ENCODE peak calls at places on chromosomes 11 and 22, in seven cellular contexts. T is kidney, Q is SK-N-SH, M is neural progenitor cell, G is IMR-90, A is Karpas-422, V is endothelial cell of umbilical vein. L is an unnamed sample.

GRCh38 chr11:65858354-65859133 is 564 bp upstream of the CFL1 start:
- DNase-seq in T (no peak), Q (no peak), M (no peak), G (no peak), A (no peak), V (no peak), L (no peak)

GRCh38 chr11:107651672-107652071 is 60.2 kb downstream of the SLN start:
- DNase-seq in T (no peak), Q (no peak), M (peak), G (no peak), A (no peak), V (no peak), L (peak)

GRCh38 chr11:77590194-77590591 is 440 bp downstream of the AQP11 start:
- DNase-seq in T (no peak), Q (no peak), M (peak), G (peak), A (no peak), V (no peak), L (peak)

GRCh38 chr11:61045271-61045670 is 57.0 kb upstream of the CD5 start:
- DNase-seq in T (no peak), Q (no peak), M (no peak), G (no peak), A (no peak), V (no peak), L (no peak)

GRCh38 chr22:47034076-47034808 is 271.8 kb downstream of the TBC1D22A start:
- DNase-seq in T (peak), Q (no peak), M (no peak), G (no peak), A (no peak), V (no peak), L (no peak)

GRCh38 chr11:124875401-124875800 is 10.2 kb downstream of the ROBO3 start:
- DNase-seq in T (no peak), Q (no peak), M (no peak), G (no peak), A (no peak), V (no peak), L (no peak)

GRCh38 chr11:20002312-20003216 is 157.7 kb downstream of the DBX1 start:
- DNase-seq in T (no peak), Q (no peak), M (no peak), G (no peak), A (no peak), V (no peak), L (no peak)

GRCh38 chr11:124670732-124671131 is 2.8 kb downstream of the SIAE start:
- DNase-seq in T (no peak), Q (no peak), M (no peak), G (peak), A (no peak), V (no peak), L (peak)

GRCh38 chr11:116852261-116853125 is 15.1 kb upstream of the APOA1 start:
- DNase-seq in T (no peak), Q (no peak), M (no peak), G (peak), A (no peak), V (peak), L (peak)

GRCh38 chr22:35352214-35353111 is 28.4 kb upstream of the HMOX1 start:
- DNase-seq in T (peak), Q (no peak), M (peak), G (no peak), A (peak), V (peak), L (peak)

GRCh38 chr22:21942407-21942895 is 10.2 kb downstream of the PPM1F start:
- DNase-seq in T (peak), Q (no peak), M (no peak), G (peak), A (no peak), V (peak), L (peak)

GRCh38 chr11:119470316-119471266 is 47.6 kb upstream of the THY1 start:
- DNase-seq in T (no peak), Q (no peak), M (no peak), G (peak), A (no peak), V (no peak), L (peak)

GRCh38 chr22:48306785-48307570 is 1520.7 kb downstream of the BRD1 start:
- DNase-seq in T (peak), Q (no peak), M (no peak), G (no peak), A (no peak), V (no peak), L (no peak)

GRCh38 chr22:20141186-20142077 is 9.4 kb downstream of the CCDC188 start:
- DNase-seq in T (no peak), Q (no peak), M (no peak), G (peak), A (no peak), V (no peak), L (peak)

GRCh38 chr11:44852159-44852707 is 98.5 kb downstream of the TP53I11 start:
- DNase-seq in T (no peak), Q (no peak), M (no peak), G (peak), A (no peak), V (no peak), L (peak)

GRCh38 chr22:23501708-23502107 is 78.4 kb downstream of the IGLL1 start:
- DNase-seq in T (peak), Q (peak), M (no peak), G (no peak), A (no peak), V (no peak), L (no peak)

GRCh38 chr11:35617687-35618496 is at the start of gene FJX1:
- DNase-seq in T (peak), Q (peak), M (peak), G (peak), A (no peak), V (peak), L (peak)

GRCh38 chr22:41821449-41822030 is 11.4 kb upstream of the SREBF2 start:
- DNase-seq in T (no peak), Q (no peak), M (no peak), G (no peak), A (no peak), V (no peak), L (no peak)

GRCh38 chr11:126793596-126793995 is 207.0 kb downstream of the KIRREL3 start:
- DNase-seq in T (no peak), Q (no peak), M (no peak), G (no peak), A (peak), V (no peak), L (no peak)

GRCh38 chr22:23305922-23306374 is 125.6 kb downstream of the BCR start:
- DNase-seq in T (peak), Q (peak), M (no peak), G (peak), A (peak), V (peak), L (peak)

GRCh38 chr11:6737872-6738466 is 33.8 kb downstream of the OR2AG2 start:
- DNase-seq in T (no peak), Q (peak), M (peak), G (peak), A (peak), V (peak), L (peak)

GRCh38 chr11:44427432-44427831 is 117.5 kb upstream of the ALX4 start:
- DNase-seq in T (no peak), Q (no peak), M (peak), G (no peak), A (peak), V (no peak), L (no peak)

GRCh38 chr11:33567004-33567403 is 133.6 kb downstream of the C11orf91 start:
- DNase-seq in T (no peak), Q (no peak), M (no peak), G (no peak), A (no peak), V (no peak), L (no peak)

GRCh38 chr11:65560555-65561418 is 2.6 kb upstream of the LTBP3 start:
- DNase-seq in T (peak), Q (peak), M (peak), G (peak), A (no peak), V (peak), L (peak)

GRCh38 chr11:128772814-128773213 is 78.9 kb downstream of the FLI1 start:
- DNase-seq in T (peak), Q (no peak), M (no peak), G (no peak), A (no peak), V (peak), L (no peak)

GRCh38 chr11:68303083-68303482 is 9.3 kb upstream of the LRP5 start:
- DNase-seq in T (no peak), Q (no peak), M (no peak), G (no peak), A (peak), V (no peak), L (no peak)

GRCh38 chr11:102205805-102206204 is 95.6 kb downstream of the YAP1 start:
- DNase-seq in T (peak), Q (no peak), M (no peak), G (no peak), A (no peak), V (no peak), L (no peak)

DNA sequence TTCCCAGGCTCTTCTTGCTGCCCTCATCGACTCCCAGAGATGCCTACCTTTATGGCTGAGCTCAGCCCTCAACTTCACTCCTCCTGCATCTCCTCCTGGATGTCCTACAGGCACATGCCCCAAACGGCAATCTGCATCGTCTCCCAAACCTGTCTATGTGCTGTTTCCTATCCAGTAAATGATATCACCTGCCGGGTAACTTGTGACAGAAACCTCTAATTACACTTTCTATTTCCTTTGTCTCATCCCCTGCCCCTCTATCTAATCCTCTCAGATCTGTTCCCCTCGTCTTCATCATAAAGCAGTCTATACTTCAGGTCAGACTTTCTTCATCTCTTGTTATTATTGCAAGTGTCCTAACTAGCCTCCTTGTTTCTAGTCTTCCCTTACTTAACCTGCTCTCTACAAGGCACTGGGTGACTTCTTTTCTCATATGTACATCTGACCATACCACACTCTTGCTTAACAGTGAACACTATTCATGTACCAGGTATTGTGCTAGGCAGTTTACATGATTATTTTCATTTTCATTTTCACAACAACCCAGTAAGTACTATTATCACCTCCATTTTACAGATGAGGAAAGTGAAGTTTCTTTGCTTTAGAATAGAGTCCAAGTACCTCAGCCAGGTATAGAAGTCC is 21.9 kb upstream of the UCP3 start:
- DNase-seq in T (no peak), Q (no peak), M (no peak), G (no peak), A (no peak), V (no peak), L (no peak)
- H3K9ac ChIP-seq in T (no peak), Q (no peak), M (no peak), G (no peak), A (no peak), V (no peak), L (no peak)

GRCh38 chr11:72607101-72607468 is 67.1 kb downstream of the PDE2A start:
- DNase-seq in T (no peak), Q (no peak), M (no peak), G (no peak), A (no peak), V (no peak), L (no peak)

GRCh38 chr11:72607496-72607895 is 66.7 kb downstream of the PDE2A start:
- DNase-seq in T (no peak), Q (no peak), M (no peak), G (no peak), A (no peak), V (no peak), L (no peak)

GRCh38 chr11:72604256-72604655 is 70.0 kb downstream of the PDE2A start:
- DNase-seq in T (no peak), Q (no peak), M (no peak), G (no peak), A (no peak), V (no peak), L (no peak)

GRCh38 chr11:72605958-72606357 is 68.3 kb downstream of the PDE2A start:
- DNase-seq in T (no peak), Q (no peak), M (no peak), G (no peak), A (no peak), V (no peak), L (no peak)

GRCh38 chr11:72606362-72607100 is 67.7 kb downstream of the PDE2A start:
- DNase-seq in T (no peak), Q (no peak), M (no peak), G (no peak), A (no peak), V (no peak), L (peak)
- H3K27ac ChIP-seq in T (no peak), Q (no peak), M (no peak), G (no peak), A (no peak), V (no peak), L (no peak)

DNA sequence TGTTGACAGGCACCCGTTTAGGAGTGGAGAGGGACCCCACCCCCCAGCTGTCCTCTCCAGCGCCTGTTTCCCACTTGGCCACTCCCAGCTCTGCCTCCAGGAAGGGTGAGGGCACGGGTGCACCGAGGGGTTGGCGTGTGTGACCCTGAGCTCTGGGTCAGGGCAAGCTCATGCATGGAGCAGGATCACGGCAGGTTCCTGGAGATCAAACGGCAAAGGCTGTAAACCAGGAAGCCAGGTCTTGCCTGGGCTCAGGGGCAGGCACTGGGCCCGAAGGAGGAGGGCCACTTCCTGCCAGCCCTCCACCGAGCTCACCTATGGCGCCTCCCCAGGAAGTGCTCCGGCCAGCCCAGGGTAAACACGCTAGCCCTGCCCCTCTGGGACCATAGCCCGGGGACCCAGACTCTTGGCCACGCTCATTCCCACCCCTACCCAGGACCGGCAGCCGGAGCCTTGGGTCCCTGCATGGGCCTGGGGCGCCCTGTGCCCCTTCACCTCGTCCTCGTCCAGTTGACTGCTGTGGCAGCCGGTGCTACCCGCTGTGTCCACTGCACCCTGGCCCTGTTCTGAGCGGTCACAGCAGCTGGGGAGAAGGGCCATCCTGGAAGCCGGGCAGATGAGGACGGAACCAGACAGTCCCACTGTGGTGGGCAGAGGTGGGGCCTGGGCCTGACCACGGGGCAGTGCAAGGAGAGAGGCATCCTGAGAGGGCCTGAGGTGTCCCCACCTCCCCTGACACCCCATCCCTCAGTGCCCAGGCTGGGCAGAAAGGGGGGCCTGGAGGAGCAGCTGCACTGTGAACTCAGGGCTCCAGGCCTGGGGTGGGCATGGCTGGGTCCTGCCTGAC is 1.0 kb upstream of the EPS8L2 start:
- DNase-seq in T (peak), Q (peak), M (no peak), G (no peak), A (no peak), V (no peak), L (no peak)
- H3K9ac ChIP-seq in T (peak), Q (no peak), M (no peak), G (no peak), A (no peak), V (no peak), L (peak)

GRCh38 chr22:38302906-38303305 is 14.3 kb downstream of the CSNK1E start:
- DNase-seq in T (no peak), Q (no peak), M (no peak), G (no peak), A (no peak), V (no peak), L (no peak)

GRCh38 chr22:38299001-38299651 is 18.1 kb downstream of the CSNK1E start:
- DNase-seq in T (no peak), Q (no peak), M (no peak), G (no peak), A (no peak), V (no peak), L (no peak)

GRCh38 chr22:38300197-38300945 is 16.9 kb downstream of the CSNK1E start:
- DNase-seq in T (peak), Q (no peak), M (no peak), G (no peak), A (no peak), V (no peak), L (no peak)

GRCh38 chr22:38298312-38299000 is 18.8 kb downstream of the CSNK1E start:
- DNase-seq in T (no peak), Q (peak), M (peak), G (peak), A (peak), V (no peak), L (peak)

DNA sequence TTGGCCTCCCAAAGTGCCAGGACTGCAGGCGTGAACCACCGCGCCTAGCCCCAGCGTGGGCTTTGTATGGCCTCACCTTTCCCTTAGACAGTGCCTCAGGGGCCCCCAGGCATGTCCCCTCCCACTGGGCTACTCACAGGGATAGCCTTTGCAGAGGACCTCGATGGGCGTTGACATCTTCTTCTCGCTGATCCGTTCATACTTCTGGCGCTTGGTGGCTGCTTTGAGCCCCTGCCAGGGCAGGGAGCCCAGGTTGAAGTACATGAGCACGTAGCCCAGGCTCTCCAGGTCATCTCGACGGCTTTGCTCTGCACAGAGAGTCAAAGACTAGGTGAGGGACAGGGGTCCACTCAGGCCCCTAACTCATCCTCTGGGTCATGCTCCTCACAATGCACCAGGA is 17.5 kb downstream of the CSNK1E start:
- DNase-seq in T (no peak), Q (no peak), M (no peak), G (no peak), A (no peak), V (no peak), L (no peak)
- H3K27ac ChIP-seq in T (no peak), Q (no peak), M (no peak), G (no peak), A (no peak), V (no peak), L (no peak)